ENCODE peak calls at places on chromosomes 4 and X, in five cellular contexts. X, T, E, N and I are unnamed samples.

GRCh38 chr4:1604706-1605205 is 79.4 kb downstream of the FAM53A start:
- DNase-seq in E (peak; percentile 52), X (peak; percentile 35), N (peak; percentile 22), T (no peak), I (no peak)

GRCh38 chr4:2934077-2934812 is 29.0 kb downstream of the NOP14 start:
- DNase-seq in T (peak; percentile 41), X (peak; percentile 55), N (peak; percentile 69), E (peak; percentile 91), I (no peak)

GRCh38 chr4:1803523-1804423 is 10.7 kb downstream of the FGFR3 start:
- DNase-seq in E (no peak), T (no peak), X (no peak), N (no peak), I (no peak)

GRCh38 chr4:133355636-133356035 is 206.5 kb downstream of the PCDH10 start:
- DNase-seq in E (no peak), T (no peak), X (no peak), N (no peak), I (no peak)

GRCh38 chrX:115419094-115419493 is 129.6 kb downstream of the LUZP4 start:
- DNase-seq in E (no peak), T (no peak), N (no peak), X (no peak), I (no peak)

GRCh38 chr4:168840386-168840763 is 169.7 kb downstream of the CBR4 start:
- DNase-seq in E (no peak), T (no peak), N (no peak), X (no peak), I (no peak)

GRCh38 chr4:31192372-31192771 is 472.2 kb downstream of the PCDH7 start:
- DNase-seq in T (no peak), X (no peak), N (no peak), E (no peak), I (no peak)

GRCh38 chr4:186104895-186105720 is 604 bp downstream of the FAM149A start:
- DNase-seq in T (no peak), N (peak; percentile 36), X (peak; percentile 61), E (peak; percentile 70), I (no peak)

GRCh38 chrX:43998374-43998773 is 25.2 kb upstream of the NDP start:
- DNase-seq in T (no peak), X (no peak), E (no peak), N (no peak), I (no peak)

GRCh38 chr4:151331276-151332042 is 6.1 kb upstream of the SH3D19 start:
- DNase-seq in X (no peak), E (no peak), N (no peak), T (peak; percentile 54), I (no peak)

GRCh38 chr4:14155803-14156202 is 528.3 kb upstream of the BOD1L1 start:
- DNase-seq in E (no peak), T (no peak), X (no peak), N (no peak), I (no peak)

GRCh38 chr4:46442963-46443362 is 53.0 kb upstream of the GABRA2 start:
- DNase-seq in N (no peak), T (peak; percentile 0), X (no peak), E (no peak), I (no peak)

GRCh38 chr4:153651961-153652784 is 31.9 kb upstream of the TLR2 start:
- DNase-seq in N (no peak), E (no peak), X (no peak), T (no peak), I (no peak)

GRCh38 chrX:107629533-107629909 is 1.2 kb downstream of the PRPS1 start:
- DNase-seq in X (peak; percentile 12), E (no peak), T (peak; percentile 48), N (no peak), I (no peak)

GRCh38 chrX:78548012-78548411 is 111.1 kb downstream of the RTL3 start:
- DNase-seq in E (no peak), T (no peak), N (no peak), X (no peak), I (no peak)

GRCh38 chrX:71515039-71515398 is 17.9 kb upstream of the OGT start:
- DNase-seq in E (no peak), X (no peak), T (no peak), N (no peak), I (no peak)

GRCh38 chr4:88523325-88524129 is at the start of gene PYURF:
- DNase-seq in E (peak; percentile 98), X (peak; percentile 98), N (peak; percentile 97), T (peak; percentile 90), I (peak; percentile 39)

GRCh38 chr4:36990108-36990872 is 254.3 kb upstream of the NWD2 start:
- DNase-seq in E (no peak), T (no peak), N (no peak), X (no peak), I (no peak)

GRCh38 chr4:25993564-25994185 is 79.7 kb downstream of the SMIM20 start:
- DNase-seq in N (peak; percentile 28), X (no peak), T (peak; percentile 33), E (no peak), I (no peak)

DNA sequence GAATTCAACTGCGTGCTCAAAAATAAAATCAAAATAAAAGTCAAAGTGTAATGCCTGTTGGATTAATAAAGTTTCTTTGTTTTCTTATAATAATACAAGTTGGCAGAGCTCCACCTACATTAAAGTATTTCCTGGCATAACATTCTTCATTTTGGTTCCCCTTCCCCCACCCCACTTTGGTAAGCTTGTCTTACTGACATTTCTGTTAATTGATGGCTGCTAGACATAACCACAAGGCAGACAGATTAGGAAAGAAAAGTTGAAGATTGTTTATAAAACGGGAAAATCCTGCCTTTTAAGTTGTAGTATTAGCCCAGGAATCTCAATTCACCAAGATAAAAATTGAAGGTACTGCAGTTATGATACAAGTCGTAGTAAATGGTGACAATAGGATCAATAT is 246.5 kb upstream of the RPS6KA3 start:
- DNase-seq in T (no peak), E (no peak), X (no peak), N (no peak), I (no peak)
- TF ChIP-seq POLR2A in T (no peak), E (no peak), X (no peak), N (no peak), I (no peak)

GRCh38 chrX:102768984-102769761 is 48.6 kb downstream of the GPRASP3 start:
- DNase-seq in X (peak; percentile 87), T (peak; percentile 94), E (peak; percentile 90), N (peak; percentile 86), I (peak; percentile 17)
- H3K4me3 ChIP-seq in X (peak overlapping the region; percentile 45), T (peak overlapping the region; percentile 76), E (peak overlapping the region; percentile 52), N (peak overlapping the region; percentile 17), I (peak overlapping the region; percentile 57)

DNA sequence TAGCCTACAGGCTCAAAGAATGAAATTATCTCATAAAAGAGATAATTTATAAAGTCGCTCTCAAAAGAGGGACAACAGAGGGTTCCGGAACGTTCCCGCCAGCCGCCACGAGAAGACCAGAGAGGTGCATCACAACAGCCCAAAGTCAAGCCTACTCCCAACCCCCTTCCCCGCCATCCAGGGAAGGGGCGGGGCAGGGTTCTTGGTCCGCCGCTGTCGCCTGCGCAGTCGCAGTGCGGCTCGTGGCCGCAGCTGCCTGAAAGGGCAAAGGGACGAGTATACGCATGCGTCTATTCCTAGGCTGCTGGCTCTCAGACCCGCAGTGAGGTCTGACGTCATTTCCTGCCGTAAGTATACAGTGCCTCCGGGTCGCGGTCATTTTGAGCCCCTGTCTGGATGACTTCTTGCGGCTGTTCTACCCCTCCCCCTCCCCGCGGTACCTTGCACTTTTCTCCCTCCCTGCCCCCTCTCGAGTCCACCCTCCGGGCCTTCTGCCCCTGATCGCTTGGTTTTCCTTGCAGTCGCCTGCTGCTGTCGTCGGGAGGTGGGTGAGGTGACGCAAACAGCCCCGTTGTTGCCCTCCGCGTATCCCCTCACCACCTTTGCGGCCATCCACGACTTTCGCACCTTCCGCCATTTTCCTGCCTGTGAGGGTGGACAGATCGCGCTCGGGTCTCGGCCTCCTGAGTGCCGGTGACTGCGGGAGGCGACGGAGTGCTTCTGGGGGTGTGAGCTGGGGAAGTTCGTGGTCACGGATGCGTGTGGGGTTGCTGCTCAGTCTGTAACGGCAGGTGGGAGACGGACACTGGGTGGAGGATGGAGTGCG is at the start of gene OCIAD1:
- DNase-seq in T (peak; percentile 98), E (peak; percentile 99), X (peak; percentile 99), N (peak; percentile 98), I (peak; percentile 93)
- TF ChIP-seq POLR2A in T (peak; percentile 52), E (no peak), X (peak; percentile 61), N (peak; percentile 40), I (peak; percentile 61)

GRCh38 chr4:114364857-114365256 is 233.8 kb upstream of the UGT8 start:
- DNase-seq in T (peak; percentile 7), N (no peak), X (no peak), E (no peak), I (no peak)
- H3K4me3 ChIP-seq in T (no peak overlapping the region), N (no peak overlapping the region), X (no peak overlapping the region), E (no peak overlapping the region), I (no peak overlapping the region)

GRCh38 chrX:118259213-118259612 is 86.7 kb upstream of the WDR44 start:
- DNase-seq in N (no peak), E (no peak), X (no peak), T (no peak), I (no peak)
- TF ChIP-seq POLR2A in N (no peak), E (no peak), X (no peak), T (no peak), I (no peak)

GRCh38 chr4:48779095-48779997 is 733 bp downstream of the FRYL start:
- DNase-seq in N (peak; percentile 68), X (peak; percentile 69), E (peak; percentile 79), T (peak; percentile 47), I (peak; percentile 26)
- H3K4me3 ChIP-seq in N (peak overlapping the region; percentile 79), X (peak overlapping the region; percentile 98), E (peak overlapping the region; percentile 96), T (peak overlapping the region; percentile 58), I (peak overlapping the region; percentile 96)